ENCODE peak calls at places on chromosomes 12 and 14, in five cellular contexts. W is OCI-LY7, Z is colonic mucosa, R is IMR-90, Q is kidney epithelial cell. S is an unnamed sample.

GRCh38 chr12:29395356-29395755 is 14.4 kb upstream of the ERGIC2 start:
- DNase-seq in Q (no peak), R (no peak), Z (no peak), W (no peak), S (no peak)

GRCh38 chr14:32073537-32074189 is 3.4 kb upstream of the ARHGAP5 start:
- DNase-seq in R (peak), Z (peak), W (peak), Q (peak), S (peak)

GRCh38 chr14:101359221-101360044 is 201.9 kb upstream of the DIO3 start:
- DNase-seq in R (no peak), Q (no peak), Z (peak), W (peak), S (peak)

GRCh38 chr14:39395555-39396254 is 36.5 kb downstream of the FBXO33 start:
- DNase-seq in Q (no peak), Z (no peak), W (no peak), R (peak), S (peak)

GRCh38 chr14:84006643-84007137 is 1523.3 kb upstream of the FLRT2 start:
- DNase-seq in W (no peak), R (no peak), Q (no peak), Z (no peak), S (no peak)

GRCh38 chr14:96962337-96962736 is 165.2 kb downstream of the VRK1 start:
- DNase-seq in Q (no peak), W (peak), R (no peak), Z (no peak), S (no peak)

GRCh38 chr14:59321184-59321952 is 132.9 kb downstream of the DAAM1 start:
- DNase-seq in W (no peak), R (peak), Q (peak), Z (no peak), S (peak)

GRCh38 chr12:121576851-121577391 is 3.9 kb downstream of the KDM2B start:
- DNase-seq in Z (peak), R (peak), Q (peak), W (no peak), S (peak)

GRCh38 chr14:67557118-67557517 is 24.0 kb downstream of the PLEKHH1 start:
- DNase-seq in Z (no peak), W (no peak), R (peak), Q (no peak), S (no peak)

GRCh38 chr14:75542585-75543091 is 20.4 kb downstream of the BATF start:
- DNase-seq in W (peak), Z (peak), R (no peak), Q (no peak), S (no peak)

GRCh38 chr14:66395300-66395699 is 90.9 kb upstream of the CCDC196 start:
- DNase-seq in W (no peak), R (no peak), Q (no peak), Z (no peak), S (no peak)

GRCh38 chr14:65878586-65878985 is 466.1 kb downstream of the FUT8 start:
- DNase-seq in R (no peak), Z (no peak), W (no peak), Q (no peak), S (no peak)

GRCh38 chr14:64910847-64911495 is 3.3 kb upstream of the CHURC1 start:
- DNase-seq in R (peak), Z (no peak), Q (no peak), W (peak), S (peak)

GRCh38 chr14:104690266-104690711 is 871 bp downstream of the INF2 start:
- DNase-seq in Z (peak), Q (no peak), W (no peak), R (no peak), S (no peak)

GRCh38 chr12:110135012-110135411 is 10.9 kb downstream of the IFT81 start:
- DNase-seq in Z (no peak), R (peak), W (peak), Q (no peak), S (peak)

GRCh38 chr14:66652736-66653135 is 144.8 kb downstream of the GPHN start:
- DNase-seq in R (no peak), Q (no peak), W (no peak), Z (no peak), S (no peak)

GRCh38 chr14:98103705-98104104 is 1168.3 kb downstream of the BCL11B start:
- DNase-seq in R (no peak), Q (no peak), Z (no peak), W (no peak), S (no peak)

GRCh38 chr12:128445728-128446127 is 178.8 kb downstream of the TMEM132C start:
- DNase-seq in R (no peak), Q (no peak), W (no peak), Z (no peak), S (no peak)

GRCh38 chr12:94761559-94761958 is 111.2 kb upstream of the TMCC3 start:
- DNase-seq in Q (peak), W (no peak), R (peak), Z (no peak), S (peak)

GRCh38 chr14:76473381-76474263 is 97.7 kb downstream of the ESRRB start:
- DNase-seq in W (no peak), Q (no peak), R (peak), Z (no peak), S (peak)

GRCh38 chr14:90815817-90816662 is at the start of gene TTC7B:
- DNase-seq in W (peak), Z (no peak), Q (no peak), R (peak), S (no peak)

GRCh38 chr12:132152411-132152821 is 8.2 kb downstream of the NOC4L start:
- DNase-seq in Q (no peak), W (no peak), Z (no peak), R (no peak), S (no peak)

GRCh38 chr12:123075591-123076171 is 75.2 kb downstream of the PITPNM2 start:
- DNase-seq in Z (peak), W (peak), R (no peak), Q (no peak), S (peak)

GRCh38 chr12:48883305-48884171 is 17.9 kb upstream of the RND1 start:
- DNase-seq in W (no peak), Q (no peak), R (peak), Z (peak), S (no peak)

GRCh38 chr14:71918955-71919354 is 13.3 kb upstream of the RGS6 start:
- DNase-seq in W (no peak), Z (no peak), Q (no peak), R (no peak), S (no peak)

GRCh38 chr12:50518129-50518528 is 13.3 kb downstream of the DIP2B start:
- DNase-seq in R (no peak), Z (no peak), Q (no peak), W (no peak), S (no peak)

GRCh38 chr14:102605026-102605425 is 12.6 kb downstream of the RCOR1 start:
- DNase-seq in Q (no peak), R (no peak), Z (no peak), W (no peak), S (no peak)

GRCh38 chr14:76203086-76204001 is 51.6 kb downstream of the GPATCH2L start:
- DNase-seq in Z (no peak), Q (peak), W (no peak), R (peak), S (peak)

GRCh38 chr12:120342567-120343537 is 15.3 kb upstream of the PLA2G1B start:
- DNase-seq in R (no peak), Z (no peak), W (no peak), Q (no peak), S (no peak)

GRCh38 chr14:78075610-78076277 is 94.4 kb upstream of the NRXN3 start:
- DNase-seq in Q (no peak), W (no peak), Z (no peak), R (no peak), S (no peak)

GRCh38 chr14:89956294-89957009 is 725 bp downstream of the TDP1 start:
- DNase-seq in Z (peak), W (peak), R (peak), Q (peak), S (peak)

GRCh38 chr14:34981743-34982420 is 910 bp upstream of the SRP54 start:
- DNase-seq in Q (no peak), Z (peak), W (peak), R (peak), S (no peak)

GRCh38 chr12:106739815-106740552 is 34.5 kb upstream of the RIC8B start:
- DNase-seq in R (peak), Q (no peak), Z (no peak), W (no peak), S (no peak)

GRCh38 chr14:58131386-58131785 is 20.6 kb downstream of the ARMH4 start:
- DNase-seq in Q (no peak), R (peak), Z (no peak), W (no peak), S (peak)

GRCh38 chr12:12533238-12533829 is 29.3 kb downstream of the DUSP16 start:
- DNase-seq in Q (no peak), W (no peak), Z (peak), R (no peak), S (peak)

GRCh38 chr14:101230161-101230850 is 326.8 kb upstream of the RTL1 start:
- DNase-seq in Q (no peak), R (no peak), Z (no peak), W (no peak), S (no peak)

GRCh38 chr12:46831335-46832083 is 5.7 kb upstream of the SLC38A4 start:
- DNase-seq in Q (no peak), R (no peak), Z (no peak), W (no peak), S (peak)

GRCh38 chr14:74503256-74503972 is 9.8 kb downstream of the ISCA2 start:
- DNase-seq in Q (no peak), W (no peak), Z (no peak), R (no peak), S (no peak)

DNA sequence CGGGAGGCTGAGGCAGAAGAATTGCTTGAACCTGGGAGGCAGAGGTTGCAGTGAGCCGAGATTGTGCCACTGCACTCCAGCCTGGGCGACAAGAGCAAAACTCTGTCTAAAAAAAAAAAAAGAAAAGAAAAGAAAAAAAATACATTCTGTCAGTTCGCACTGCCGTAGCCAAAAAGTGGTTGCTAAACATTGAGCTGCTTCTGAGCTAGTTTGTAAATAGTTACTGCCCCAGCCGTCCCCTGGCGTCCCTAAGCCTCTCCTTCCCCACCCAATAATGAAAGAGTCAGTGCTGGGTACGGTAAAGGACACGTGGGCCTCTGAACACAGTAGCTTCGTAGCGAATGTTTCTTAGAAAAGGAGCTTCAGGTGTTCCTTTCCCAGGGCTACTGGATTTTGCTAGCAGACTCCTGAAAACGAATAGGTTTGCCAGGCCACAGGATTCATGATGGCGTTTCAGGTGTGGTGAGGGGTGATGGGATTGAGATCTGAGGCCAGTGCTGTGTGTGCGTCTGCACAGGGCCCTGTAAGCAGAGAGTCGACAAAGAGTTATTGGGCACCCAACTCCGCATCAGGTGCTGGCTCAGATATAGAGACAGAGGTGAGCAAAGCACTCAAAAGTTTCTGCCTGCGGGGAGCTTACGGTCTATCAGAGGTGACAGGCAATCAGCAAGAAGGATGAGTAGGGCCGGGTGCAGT is 94.1 kb downstream of the LGMN start:
- DNase-seq in Q (no peak), R (no peak), W (no peak), Z (no peak), S (no peak)
- H3K4me3 ChIP-seq in Q (no peak), R (no peak), W (no peak), Z (peak), S (no peak)

GRCh38 chr12:7114851-7115250 is 5.8 kb upstream of the C1RL start:
- DNase-seq in W (no peak), R (no peak), Q (no peak), Z (no peak), S (no peak)
- TF ChIP-seq CTCF in W (no peak), R (no peak), Q (no peak), Z (no peak), S (no peak)

GRCh38 chr12:2691340-2692111 is 103.2 kb upstream of the FKBP4 start:
- DNase-seq in Z (peak), Q (no peak), W (peak), R (no peak), S (no peak)

GRCh38 chr12:2689393-2689792 is 105.4 kb upstream of the FKBP4 start:
- DNase-seq in W (no peak), R (no peak), Z (no peak), Q (no peak), S (no peak)

GRCh38 chr12:2689879-2690278 is 104.9 kb upstream of the FKBP4 start:
- DNase-seq in R (no peak), Z (no peak), Q (no peak), W (no peak), S (no peak)

GRCh38 chr12:2691001-2691339 is 103.8 kb upstream of the FKBP4 start:
- DNase-seq in R (peak), W (no peak), Q (no peak), Z (peak), S (peak)

DNA sequence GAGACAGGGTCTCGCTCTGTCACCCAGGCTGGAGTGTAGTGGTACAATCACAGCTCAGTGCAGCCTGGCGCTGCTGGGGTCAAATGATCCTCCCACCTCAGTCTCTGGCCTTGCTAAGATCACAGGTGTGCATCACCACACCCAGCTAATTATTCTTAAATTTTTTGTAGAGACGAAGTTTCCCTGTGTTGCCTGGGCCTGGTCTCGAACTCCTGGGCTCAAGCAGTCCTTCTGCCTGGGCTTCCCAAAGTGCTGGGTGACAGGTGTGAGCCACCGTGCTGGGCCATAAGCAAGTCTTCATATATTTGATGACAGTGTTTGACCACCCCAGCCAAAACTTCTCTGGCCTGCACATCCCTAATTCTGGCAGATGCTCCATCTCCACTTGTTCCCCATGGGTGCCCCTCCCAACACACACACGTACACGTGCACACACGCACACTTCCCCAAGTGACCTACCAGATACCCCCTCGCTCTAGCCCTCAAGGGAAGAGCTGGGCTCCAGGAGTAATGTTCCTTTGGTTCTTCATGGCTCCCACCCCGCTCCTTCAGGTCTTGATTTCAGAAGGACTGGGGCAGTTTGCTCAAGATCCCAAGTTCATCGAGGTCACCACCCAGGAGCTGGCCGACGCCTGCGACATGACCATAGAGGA is 104.3 kb upstream of the FKBP4 start:
- DNase-seq in W (no peak), Z (no peak), R (no peak), Q (no peak), S (no peak)
- H3K4me3 ChIP-seq in W (no peak), Z (peak), R (no peak), Q (no peak), S (no peak)

DNA sequence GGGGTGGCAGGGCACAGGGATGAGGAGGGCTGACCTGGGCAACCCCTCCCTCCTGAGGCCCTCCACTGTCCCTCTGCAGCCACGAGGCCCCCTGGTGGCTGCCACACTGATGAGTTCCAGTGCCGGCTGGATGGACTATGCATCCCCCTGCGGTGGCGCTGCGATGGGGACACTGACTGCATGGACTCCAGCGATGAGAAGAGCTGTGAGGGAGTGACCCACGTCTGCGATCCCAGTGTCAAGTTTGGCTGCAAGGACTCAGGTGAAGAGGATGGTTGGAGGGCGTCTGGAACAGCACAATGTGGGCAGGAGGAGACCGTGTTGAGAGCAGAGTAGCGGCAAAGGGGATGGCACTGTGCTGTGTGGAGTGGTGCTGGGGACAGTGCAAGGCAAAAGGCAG is 25.7 kb upstream of the LRP1-AS start:
- DNase-seq in Z (no peak), Q (no peak), R (no peak), W (peak), S (no peak)
- TF ChIP-seq CTCF in Z (peak), Q (peak), R (peak), W (peak), S (peak)

DNA sequence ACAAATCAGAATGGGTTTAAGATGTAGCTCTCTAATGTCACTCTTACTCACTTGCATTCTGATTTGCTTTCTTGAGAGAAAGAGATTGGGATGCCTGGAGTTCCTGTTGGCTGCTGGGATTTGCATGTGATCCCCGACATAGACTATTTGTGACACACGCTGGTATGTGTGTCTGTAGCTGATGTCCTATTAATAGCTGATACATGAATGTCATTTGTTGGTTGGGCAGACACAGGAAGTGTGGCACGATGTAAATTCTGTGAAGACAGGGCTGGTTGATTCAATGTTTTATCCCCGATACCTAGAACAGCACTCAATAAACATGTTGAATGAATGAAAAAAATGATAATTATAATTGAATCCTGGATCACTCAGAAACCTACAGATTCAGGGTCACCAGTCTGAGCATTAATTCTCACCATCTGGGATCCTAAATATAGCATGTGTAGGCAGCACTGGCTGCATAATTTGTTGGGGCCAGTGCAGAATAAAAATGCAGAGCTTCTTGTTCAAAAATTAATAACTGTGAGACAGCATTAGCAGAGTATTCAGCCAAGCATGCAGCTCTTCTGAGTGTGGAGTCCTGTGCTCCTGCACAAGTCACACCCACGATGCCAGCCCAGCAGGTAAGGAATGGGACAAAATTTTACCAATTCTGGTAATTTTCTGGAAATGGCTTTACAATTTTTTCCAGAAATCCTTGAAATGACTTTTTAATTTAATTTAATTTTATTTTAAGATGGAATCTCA is 35.5 kb upstream of the SOCS2 start:
- DNase-seq in Z (no peak), W (peak), R (peak), Q (no peak), S (no peak)
- H3K4me3 ChIP-seq in Z (no peak), W (peak), R (no peak), Q (no peak), S (no peak)

GRCh38 chr14:25406818-25407217 is 356.9 kb upstream of the STXBP6 start:
- DNase-seq in Q (no peak), R (peak), W (peak), Z (peak), S (no peak)
- TF ChIP-seq CTCF in Q (peak), R (peak), W (peak), Z (peak), S (peak)

S was measured in astrocyte of the spinal cord.